ENCODE peak calls at places on chromosomes 12 and 14, in seven cellular contexts. G, E, V, K, S, O and D are unnamed samples.
A peak's percentile ranks its signal among the peaks of the same experiment; 100 is the strongest.

GRCh38 chr12:98618952-98619351 is 25.5 kb downstream of the SLC25A3 start:
- DNase-seq in G (peak; percentile 25), E (no peak), V (no peak), K (no peak), S (no peak), O (no peak), D (peak; percentile 68)

GRCh38 chr14:89337912-89338311 is 79.1 kb downstream of the FOXN3 start:
- DNase-seq in G (peak; percentile 29), E (no peak), V (no peak), K (no peak), S (no peak), O (peak; percentile 59), D (peak; percentile 33)

GRCh38 chr12:75481774-75482173 is 1.2 kb downstream of the GLIPR1 start:
- DNase-seq in G (peak; percentile 79), E (no peak), V (no peak), K (no peak), S (no peak), O (peak; percentile 41), D (peak; percentile 60)

GRCh38 chr12:127567531-127567930 is 699.4 kb upstream of the TMEM132C start:
- DNase-seq in G (no peak), E (no peak), V (no peak), K (no peak), S (no peak), O (no peak), D (no peak)

GRCh38 chr12:87259405-87259804 is 769.8 kb downstream of the C12orf50 start:
- DNase-seq in G (peak; percentile 37), E (no peak), V (no peak), K (no peak), S (no peak), O (no peak), D (no peak)

GRCh38 chr12:11154400-11154925 is 16.5 kb upstream of the SMIM10L1 start:
- DNase-seq in G (no peak), E (no peak), V (peak; percentile 66), K (no peak), S (no peak), O (peak; percentile 32), D (no peak)

GRCh38 chr12:124363376-124363965 is 68.6 kb downstream of the RFLNA start:
- DNase-seq in G (no peak), E (no peak), V (no peak), K (no peak), S (no peak), O (no peak), D (no peak)

GRCh38 chr12:49023812-49024211 is 5.2 kb upstream of the PRKAG1 start:
- DNase-seq in G (no peak), E (no peak), V (no peak), K (no peak), S (no peak), O (no peak), D (no peak)

GRCh38 chr14:49950275-49951250 is 57.7 kb downstream of the ARF6 start:
- DNase-seq in G (no peak), E (no peak), V (no peak), K (no peak), S (no peak), O (no peak), D (no peak)

GRCh38 chr14:61461808-61462275 is 140.5 kb downstream of the PRKCH start:
- DNase-seq in G (peak; percentile 77), E (peak; percentile 65), V (peak; percentile 71), K (no peak), S (peak; percentile 43), O (peak; percentile 54), D (peak; percentile 80)

GRCh38 chr12:37547611-37548010 is 769.0 kb upstream of the ALG10B start:
- DNase-seq in G (no peak), E (no peak), V (no peak), K (no peak), S (no peak), O (no peak), D (no peak)

GRCh38 chr12:3913278-3913677 is 40.1 kb upstream of the PARP11 start:
- DNase-seq in G (no peak), E (no peak), V (no peak), K (no peak), S (no peak), O (no peak), D (no peak)

GRCh38 chr12:66695130-66695529 is 16.3 kb upstream of the GRIP1 start:
- DNase-seq in G (no peak), E (no peak), V (no peak), K (no peak), S (no peak), O (peak; percentile 56), D (no peak)

GRCh38 chr14:70096866-70097265 is 91.9 kb downstream of the SLC8A3 start:
- DNase-seq in G (peak; percentile 14), E (no peak), V (peak; percentile 63), K (peak; percentile 60), S (no peak), O (no peak), D (no peak)

GRCh38 chr14:44463386-44464004 is 43.6 kb downstream of the FSCB start:
- DNase-seq in G (no peak), E (no peak), V (no peak), K (no peak), S (no peak), O (no peak), D (no peak)

GRCh38 chr14:87944987-87945604 is 47.9 kb downstream of the GALC start:
- DNase-seq in G (peak; percentile 68), E (peak; percentile 49), V (peak; percentile 37), K (no peak), S (no peak), O (no peak), D (peak; percentile 62)

GRCh38 chr12:108394196-108394595 is 55.1 kb upstream of the CMKLR1 start:
- DNase-seq in G (no peak), E (no peak), V (no peak), K (no peak), S (no peak), O (no peak), D (no peak)

GRCh38 chr12:76847260-76847659 is 31.6 kb downstream of the CSRP2 start:
- DNase-seq in G (no peak), E (no peak), V (no peak), K (no peak), S (no peak), O (no peak), D (no peak)

GRCh38 chr14:37709419-37710195 is 114.2 kb downstream of the TTC6 start:
- DNase-seq in G (peak; percentile 39), E (no peak), V (peak; percentile 3), K (no peak), S (no peak), O (no peak), D (peak; percentile 41)

GRCh38 chr14:37711499-37712475 is 116.4 kb downstream of the TTC6 start:
- DNase-seq in G (no peak), E (no peak), V (no peak), K (no peak), S (no peak), O (no peak), D (no peak)

GRCh38 chr14:37707716-37708115 is 112.3 kb downstream of the TTC6 start:
- DNase-seq in G (peak; percentile 48), E (no peak), V (no peak), K (no peak), S (no peak), O (no peak), D (peak; percentile 6)

GRCh38 chr14:37708481-37708880 is 113.1 kb downstream of the TTC6 start:
- DNase-seq in G (peak; percentile 60), E (no peak), V (no peak), K (no peak), S (no peak), O (no peak), D (peak; percentile 19)

GRCh38 chr14:37712976-37713431 is 117.6 kb downstream of the TTC6 start:
- DNase-seq in G (no peak), E (no peak), V (no peak), K (no peak), S (no peak), O (no peak), D (no peak)
- H3K4ac ChIP-seq in G (no peak overlapping the region), E (no peak overlapping the region), V (no peak overlapping the region), K (no peak overlapping the region), S (no peak overlapping the region), O (no peak overlapping the region), D (no peak overlapping the region)

GRCh38 chr12:78101946-78102635 is 271.4 kb downstream of the NAV3 start:
- DNase-seq in G (no peak), E (no peak), V (peak; percentile 31), K (peak; percentile 54), S (no peak), O (no peak), D (no peak)
- H3K4ac ChIP-seq in G (no peak overlapping the region), E (no peak overlapping the region), V (no peak overlapping the region), K (no peak overlapping the region), S (no peak overlapping the region), O (no peak overlapping the region), D (no peak overlapping the region)

GRCh38 chr14:54775486-54776100 is 127.0 kb downstream of the GCH1 start:
- DNase-seq in G (no peak), E (no peak), V (no peak), K (no peak), S (no peak), O (no peak), D (no peak)

GRCh38 chr14:54772451-54772881 is 130.2 kb downstream of the GCH1 start:
- DNase-seq in G (peak; percentile 59), E (no peak), V (no peak), K (no peak), S (no peak), O (peak; percentile 43), D (peak; percentile 71)

GRCh38 chr14:54774824-54775223 is 127.8 kb downstream of the GCH1 start:
- DNase-seq in G (no peak), E (no peak), V (no peak), K (no peak), S (no peak), O (no peak), D (no peak)

GRCh38 chr14:54771411-54772027 is 131.1 kb downstream of the GCH1 start:
- DNase-seq in G (no peak), E (no peak), V (peak; percentile 22), K (no peak), S (no peak), O (peak; percentile 76), D (no peak)

DNA sequence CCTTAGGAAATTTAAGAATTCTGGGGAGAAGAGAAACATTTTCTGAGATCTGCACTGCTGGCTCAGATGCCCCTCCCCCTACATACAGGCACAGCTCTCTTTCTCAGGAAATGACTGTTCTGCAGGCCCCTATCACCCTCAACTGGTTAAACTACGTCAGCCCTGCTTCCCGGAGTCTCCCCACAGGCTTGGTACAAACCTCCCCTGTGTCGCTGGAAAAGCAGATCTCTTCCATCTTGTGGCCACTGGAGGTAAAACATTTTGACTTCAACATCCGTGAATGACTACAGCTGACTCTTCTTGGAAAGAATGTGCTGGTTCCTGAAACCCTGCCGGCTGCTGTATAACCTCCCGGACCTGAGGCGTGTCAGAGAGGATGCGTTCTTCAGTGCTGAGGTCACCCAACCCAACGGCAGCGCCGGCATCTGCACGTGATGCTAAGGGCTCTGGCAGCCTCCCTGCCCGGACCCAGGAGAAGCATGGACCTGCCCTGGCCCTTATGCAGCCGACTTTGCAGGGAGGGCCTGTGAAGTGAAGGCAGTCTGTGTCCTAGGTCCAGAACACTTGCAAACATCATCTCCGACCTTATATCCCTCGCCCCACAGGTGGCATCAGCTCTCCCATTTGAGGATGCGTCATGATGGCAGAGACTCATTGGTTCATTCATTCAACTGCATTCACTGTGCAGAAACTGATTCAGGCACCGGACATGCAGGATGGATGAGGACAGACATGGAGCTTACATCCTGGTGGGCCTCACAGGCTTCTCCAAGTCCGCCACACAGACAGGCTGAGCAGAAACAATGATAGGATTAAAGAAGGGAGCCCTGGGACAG is 129.2 kb downstream of the GCH1 start:
- DNase-seq in G (peak; percentile 100), E (peak; percentile 71), V (peak; percentile 100), K (peak; percentile 94), S (peak; percentile 67), O (peak; percentile 98), D (peak; percentile 100)
- H3K4ac ChIP-seq in G (peak overlapping the region; percentile 94), E (no peak overlapping the region), V (no peak overlapping the region), K (no peak overlapping the region), S (no peak overlapping the region), O (no peak overlapping the region), D (peak overlapping the region; percentile 75)

GRCh38 chr14:105419055-105419304 is 647 bp upstream of the MTA1 start:
- DNase-seq in G (no peak), E (no peak), V (no peak), K (no peak), S (no peak), O (no peak), D (no peak)
- H3K4ac ChIP-seq in G (peak overlapping the region; percentile 95), E (peak overlapping the region; percentile 71), V (no peak overlapping the region), K (no peak overlapping the region), S (peak overlapping the region; percentile 97), O (peak overlapping the region; percentile 95), D (peak overlapping the region; percentile 95)